ENCODE peak calls at places on chromosomes 7 and 10, in four cellular contexts. V, J, O and S are unnamed samples. For H4K20me1, the result is how much of the 10 kb centered on the place peaks cover.

GRCh38 chr7:91801331-91801983 is 79.0 kb downstream of the MTERF1 start:
- DNase-seq in V (no peak), J (no peak), O (no peak), S (no peak)

GRCh38 chr10:20185116-20185515 is 368.9 kb downstream of the PLXDC2 start:
- DNase-seq in V (no peak), J (peak), O (peak), S (peak)

GRCh38 chr7:81618400-81619014 is 151.3 kb downstream of the HGF start:
- DNase-seq in V (peak), J (no peak), O (peak), S (peak)

GRCh38 chr7:84073476-84073875 is 121.1 kb downstream of the SEMA3A start:
- DNase-seq in V (peak), J (no peak), O (peak), S (no peak)

GRCh38 chr10:77007836-77008235 is 629.8 kb downstream of the KCNMA1 start:
- DNase-seq in V (no peak), J (no peak), O (no peak), S (no peak)

GRCh38 chr10:69464801-69465401 is 13.6 kb downstream of the TSPAN15 start:
- DNase-seq in V (no peak), J (no peak), O (no peak), S (no peak)

GRCh38 chr7:70710651-70711050 is 421.3 kb upstream of the GALNT17 start:
- DNase-seq in V (no peak), J (no peak), O (no peak), S (no peak)

GRCh38 chr10:69321865-69322264 is 43.6 kb downstream of the HK1 start:
- DNase-seq in V (peak), J (no peak), O (no peak), S (no peak)

GRCh38 chr7:140211698-140212097 is 34.9 kb upstream of the KDM7A start:
- DNase-seq in V (no peak), J (no peak), O (no peak), S (no peak)

GRCh38 chr7:33982425-33982786 is 77.1 kb downstream of the BMPER start:
- DNase-seq in V (peak), J (no peak), O (peak), S (no peak)

GRCh38 chr10:124012991-124013390 is 80.4 kb downstream of the CHST15 start:
- DNase-seq in V (no peak), J (no peak), O (no peak), S (no peak)

GRCh38 chr10:51244739-51245138 is 170.5 kb downstream of the PRKG1 start:
- DNase-seq in V (peak), J (no peak), O (peak), S (peak)

GRCh38 chr7:19098510-19098909 is 18.9 kb downstream of the TWIST1 start:
- DNase-seq in V (no peak), J (no peak), O (no peak), S (no peak)

GRCh38 chr7:22124906-22125305 is 179.2 kb upstream of the CDCA7L start:
- DNase-seq in V (peak), J (no peak), O (no peak), S (no peak)

GRCh38 chr7:136654406-136654805 is 214.0 kb upstream of the CHRM2 start:
- DNase-seq in V (no peak), J (no peak), O (no peak), S (no peak)

GRCh38 chr10:22832198-22832597 is 95.7 kb upstream of the ARMC3 start:
- DNase-seq in V (no peak), J (no peak), O (no peak), S (no peak)
- H3K4me3 ChIP-seq in V (no peak), J (no peak), O (no peak), S (no peak)

GRCh38 chr7:98135984-98136383 is 29.3 kb downstream of the LMTK2 start:
- DNase-seq in V (no peak), J (no peak), O (no peak), S (no peak)

GRCh38 chr7:98138679-98139078 is 32.0 kb downstream of the LMTK2 start:
- DNase-seq in V (no peak), J (no peak), O (no peak), S (no peak)

GRCh38 chr7:98137134-98137825 is 30.6 kb downstream of the LMTK2 start:
- DNase-seq in V (no peak), J (no peak), O (no peak), S (no peak)

GRCh38 chr7:98136423-98136822 is 29.8 kb downstream of the LMTK2 start:
- DNase-seq in V (no peak), J (no peak), O (no peak), S (no peak)

GRCh38 chr7:98137826-98138151 is 31.1 kb downstream of the LMTK2 start:
- DNase-seq in V (no peak), J (no peak), O (no peak), S (no peak)
- H4K20me1 ChIP-seq in V (under half), J (under half), O (under half), S (under half)

GRCh38 chr7:108522780-108523179 is 3.2 kb downstream of the PNPLA8 start:
- DNase-seq in V (no peak), J (no peak), O (no peak), S (no peak)
- H3K4me3 ChIP-seq in V (no peak), J (no peak), O (no peak), S (no peak)

GRCh38 chr7:157359581-157359980 is 22.8 kb downstream of the DNAJB6 start:
- DNase-seq in V (no peak), J (no peak), O (no peak), S (no peak)

GRCh38 chr7:157362729-157363128 is 25.9 kb downstream of the DNAJB6 start:
- DNase-seq in V (no peak), J (no peak), O (no peak), S (no peak)

GRCh38 chr7:157358753-157359096 is 21.9 kb downstream of the DNAJB6 start:
- DNase-seq in V (no peak), J (no peak), O (no peak), S (no peak)

GRCh38 chr7:157361537-157361936 is 24.7 kb downstream of the DNAJB6 start:
- DNase-seq in V (no peak), J (no peak), O (no peak), S (no peak)

DNA sequence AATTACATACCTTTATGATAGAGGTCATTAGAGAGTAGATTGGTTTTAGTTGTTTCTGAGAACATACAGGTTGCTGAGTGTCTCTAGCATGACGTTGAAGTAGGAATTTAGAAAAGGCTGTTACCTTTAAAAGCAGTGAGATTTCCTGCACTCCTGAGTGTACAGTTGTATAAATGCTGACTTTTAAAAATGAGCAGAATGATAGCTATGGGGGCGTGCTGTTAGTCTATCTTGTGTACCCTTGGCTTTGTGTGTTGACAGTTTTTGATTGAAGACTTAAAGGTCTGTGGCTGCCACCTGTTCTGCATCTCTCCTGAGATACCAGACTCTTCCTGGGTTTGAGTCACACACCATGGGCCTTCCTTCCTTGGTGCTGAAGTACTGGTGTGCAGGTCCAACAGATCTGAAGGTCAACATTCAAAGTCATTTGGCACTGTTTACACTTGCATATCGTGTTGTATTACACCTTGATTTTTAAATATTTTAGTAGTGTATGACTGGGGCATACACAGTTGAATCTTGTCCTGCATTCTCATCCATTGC is 23.8 kb downstream of the DNAJB6 start:
- DNase-seq in V (no peak), J (no peak), O (no peak), S (no peak)
- H4K20me1 ChIP-seq in V (under half), J (under half), O (half or more), S (half or more)

DNA sequence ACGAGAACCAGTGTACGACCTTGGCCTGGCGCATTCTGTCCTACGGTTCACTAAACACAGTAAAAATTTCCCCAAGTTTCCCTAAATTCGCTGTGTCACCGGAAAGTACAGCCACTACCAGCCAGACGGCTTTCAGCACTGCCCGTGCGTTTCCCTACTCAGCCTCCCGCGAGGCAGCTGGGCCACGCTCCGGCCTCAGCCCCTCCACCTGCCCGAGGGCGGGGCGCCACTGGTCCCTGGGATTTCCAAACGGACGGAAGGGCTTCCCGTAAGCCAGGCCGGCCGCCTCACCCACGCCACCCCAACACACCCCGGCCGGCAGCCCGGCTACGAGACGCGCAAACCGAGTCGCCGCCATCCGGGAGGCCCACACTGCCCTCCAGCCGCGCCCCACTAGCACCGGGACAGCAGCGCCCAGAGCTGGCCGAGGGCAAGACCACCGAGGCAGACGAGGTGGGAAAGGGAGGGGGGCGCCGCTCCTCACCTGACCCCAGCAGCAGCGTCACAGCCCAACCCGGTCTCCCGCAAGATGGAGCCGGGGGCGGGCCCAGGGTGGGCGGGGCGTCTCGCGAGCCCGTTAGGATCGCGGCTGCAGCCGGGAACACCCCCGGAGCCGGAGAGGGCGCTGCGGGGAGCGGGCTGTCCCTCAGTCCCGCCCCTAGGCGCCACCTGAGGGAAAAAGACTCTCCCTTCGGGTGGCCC is at the start of gene ANXA7:
- DNase-seq in V (peak), J (peak), O (peak), S (peak)
- H3K4me3 ChIP-seq in V (peak), J (peak), O (peak), S (peak)

DNA sequence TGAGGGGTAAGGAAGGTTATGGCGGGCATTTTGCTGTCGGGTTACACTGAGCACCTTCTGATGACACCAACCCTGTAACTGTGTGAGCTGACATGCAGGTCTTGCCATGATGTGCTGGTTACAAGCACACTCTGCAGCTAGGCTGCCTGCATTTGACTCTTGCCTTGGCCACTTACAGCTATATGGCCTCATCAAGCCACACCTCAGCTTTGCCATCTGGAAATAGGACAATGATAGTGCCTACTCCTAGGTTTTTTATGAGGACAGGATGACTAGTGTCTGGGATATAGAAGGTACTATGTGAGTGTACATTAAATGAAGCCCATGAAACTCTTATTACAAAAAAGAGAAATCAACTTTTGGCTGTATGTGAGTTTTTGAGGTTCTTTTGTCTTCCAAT is 58.0 kb downstream of the AKR1B1 start:
- DNase-seq in V (no peak), J (no peak), O (no peak), S (no peak)
- H4K20me1 ChIP-seq in V (under half), J (under half), O (under half), S (under half)